ENCODE peak calls at places on chromosomes 4 and X, in six cellular contexts. Q is ovary, D is PC-3, E is mesothelial cell of epicardium, U is AG09309, K is fibroblast of the aortic adventitia. L is an unnamed sample.

GRCh38 chr4:80447493-80447892 is 112.0 kb downstream of the CFAP299 start:
- DNase-seq in U (no peak), D (no peak), K (no peak), Q (no peak), E (no peak), L (no peak)

GRCh38 chrX:13357925-13358324 is 38.1 kb upstream of the ATXN3L start:
- DNase-seq in E (no peak), U (no peak), K (peak; percentile 50), D (no peak), Q (no peak), L (no peak)

GRCh38 chrX:11535156-11535919 is 130.4 kb downstream of the ARHGAP6 start:
- DNase-seq in Q (no peak), K (no peak), D (peak; percentile 46), E (no peak), U (no peak), L (no peak)

GRCh38 chrX:53048169-53049126 is at the start of gene GPR173:
- DNase-seq in U (peak; percentile 11), E (no peak), K (peak; percentile 69), Q (peak; percentile 63), D (peak; percentile 49), L (no peak)

GRCh38 chr4:28518781-28519180 is 1658.1 kb downstream of the STIM2 start:
- DNase-seq in E (no peak), U (no peak), K (peak; percentile 12), Q (no peak), D (peak; percentile 23), L (no peak)

GRCh38 chr4:65971686-65972085 is 301.4 kb upstream of the EPHA5 start:
- DNase-seq in K (no peak), Q (no peak), D (no peak), U (no peak), E (no peak), L (no peak)

GRCh38 chr4:51850294-51850693 is 7.3 kb downstream of the DCUN1D4 start:
- DNase-seq in U (no peak), E (no peak), Q (no peak), K (no peak), D (no peak), L (no peak)

GRCh38 chr4:173288296-173288695 is 45.9 kb downstream of the HMGB2 start:
- DNase-seq in Q (no peak), D (peak; percentile 72), U (no peak), E (no peak), K (peak; percentile 76), L (no peak)

GRCh38 chr4:26873391-26874026 is 12.9 kb downstream of the STIM2 start:
- DNase-seq in Q (no peak), D (no peak), U (no peak), E (no peak), K (no peak), L (no peak)

GRCh38 chr4:159209249-159209648 is 106.4 kb downstream of the RAPGEF2 start:
- DNase-seq in U (no peak), K (no peak), D (no peak), Q (no peak), E (no peak), L (no peak)

GRCh38 chr4:110164856-110165255 is 33.6 kb downstream of the ELOVL6 start:
- DNase-seq in E (no peak), U (no peak), Q (no peak), D (peak; percentile 62), K (no peak), L (no peak)

GRCh38 chr4:157792716-157793115 is 380.1 kb downstream of the GASK1B start:
- DNase-seq in E (no peak), K (no peak), Q (no peak), D (no peak), U (no peak), L (no peak)

GRCh38 chrX:34656467-34656841 is 631 bp downstream of the TMEM47 start:
- DNase-seq in E (peak; percentile 20), U (no peak), K (no peak), D (no peak), Q (peak; percentile 16), L (peak; percentile 92)

GRCh38 chrX:13029341-13029740 is 15.1 kb downstream of the FAM9C start:
- DNase-seq in D (peak; percentile 80), Q (peak; percentile 58), U (no peak), E (no peak), K (peak; percentile 39), L (no peak)

GRCh38 chr4:105145059-105145912 is 1.4 kb upstream of the TET2 start:
- DNase-seq in E (no peak), K (peak; percentile 10), Q (no peak), D (no peak), U (no peak), L (no peak)

GRCh38 chrX:48022740-48023139 is 16.0 kb downstream of the SPACA5 start:
- DNase-seq in U (no peak), E (no peak), Q (no peak), K (no peak), D (no peak), L (no peak)

GRCh38 chrX:34426334-34426733 is 230.8 kb downstream of the TMEM47 start:
- DNase-seq in K (peak; percentile 2), Q (no peak), D (peak; percentile 1), E (no peak), U (no peak), L (no peak)

GRCh38 chr4:99201687-99202086 is 17.4 kb downstream of the ADH6 start:
- DNase-seq in Q (no peak), D (no peak), E (no peak), K (peak; percentile 90), U (peak; percentile 14), L (no peak)

GRCh38 chrX:30196322-30196721 is 19.0 kb upstream of the MAGEB2 start:
- DNase-seq in E (no peak), K (peak; percentile 1), Q (no peak), D (peak; percentile 38), U (no peak), L (no peak)

GRCh38 chrX:10109695-10110094 is 47.1 kb upstream of the CLCN4 start:
- DNase-seq in Q (peak; percentile 83), U (no peak), K (no peak), D (no peak), E (no peak), L (no peak)

GRCh38 chrX:9207142-9207541 is 173.2 kb upstream of the FAM9B start:
- DNase-seq in Q (peak; percentile 45), U (no peak), D (no peak), E (no peak), K (peak; percentile 9), L (no peak)

GRCh38 chr4:185015108-185015507 is 3.2 kb upstream of the HELT start:
- DNase-seq in E (no peak), D (no peak), Q (no peak), K (peak; percentile 11), U (no peak), L (no peak)

GRCh38 chrX:24024819-24025740 is 1.9 kb downstream of the KLHL15 start:
- DNase-seq in D (peak; percentile 86), U (peak; percentile 64), K (peak; percentile 90), Q (peak; percentile 86), E (peak; percentile 89), L (peak; percentile 97)
- TF ChIP-seq CTCF in D (no peak), U (peak; percentile 10), K (no peak), Q (no peak), E (peak; percentile 38), L (peak; percentile 51)

DNA sequence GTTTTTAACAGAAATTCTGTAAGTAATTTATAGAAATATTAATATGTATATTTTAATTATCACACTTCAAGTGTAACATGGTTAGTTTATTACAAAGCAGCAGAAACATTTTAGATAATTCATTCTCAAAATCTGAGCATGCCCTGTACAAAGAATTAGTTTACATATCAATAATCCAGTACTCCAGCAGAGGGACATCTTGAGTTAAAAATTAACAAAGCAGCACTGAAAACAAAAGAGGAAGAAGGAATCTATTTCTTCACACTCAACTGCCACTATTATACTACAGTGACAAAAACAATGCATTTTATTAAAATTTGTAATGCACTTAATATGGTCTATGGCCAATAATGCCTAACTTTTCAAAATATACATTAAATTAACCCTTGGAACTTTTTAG is 179.1 kb upstream of the KLHL4 start:
- DNase-seq in Q (no peak), K (peak; percentile 42), E (no peak), D (peak; percentile 47), U (no peak), L (no peak)
- TF ChIP-seq CTCF in Q (peak; percentile 34), K (peak; percentile 33), E (peak; percentile 60), D (peak; percentile 53), U (no peak), L (peak; percentile 75)

GRCh38 chr4:78184584-78184983 is 127.5 kb downstream of the FRAS1 start:
- DNase-seq in D (no peak), U (no peak), E (no peak), K (no peak), Q (no peak), L (no peak)
- TF ChIP-seq CTCF in D (no peak), U (no peak), E (no peak), K (no peak), Q (no peak), L (no peak)

GRCh38 chr4:1411436-1412375 is 5.5 kb upstream of the NKX1-1 start:
- DNase-seq in K (no peak), D (no peak), E (no peak), U (no peak), Q (no peak), L (peak; percentile 70)
- TF ChIP-seq CTCF in K (no peak), D (peak; percentile 30), E (no peak), U (no peak), Q (no peak), L (no peak)